ENCODE peak calls at places on chromosomes 3 and 15, in ten cellular contexts. V, Q, Y, J, D, U, S, P, W and O are unnamed samples.

GRCh38 chr3:46717447-46718231 is at the start of gene PRSS50:
- DNase-seq in V (no peak), Q (no peak), Y (no peak), J (no peak), D (no peak), U (no peak), S (peak; percentile 23), P (no peak), W (peak; percentile 16), O (no peak)

GRCh38 chr3:124878561-124879394 is 8.4 kb downstream of the ITGB5 start:
- DNase-seq in V (peak; percentile 92), Q (no peak), Y (peak; percentile 46), J (peak; percentile 94), D (no peak), U (peak; percentile 89), S (no peak), P (no peak), W (peak; percentile 94), O (peak; percentile 92)

GRCh38 chr3:77042892-77043291 is 3.0 kb downstream of the ROBO2 start:
- DNase-seq in V (no peak), Q (no peak), Y (no peak), J (no peak), D (no peak), U (no peak), S (no peak), P (no peak), W (no peak), O (no peak)

GRCh38 chr15:57019496-57020160 is 101.2 kb downstream of the TCF12 start:
- DNase-seq in V (no peak), Q (no peak), Y (peak; percentile 29), J (no peak), D (peak; percentile 27), U (no peak), S (no peak), P (no peak), W (peak; percentile 26), O (no peak)

GRCh38 chr15:35626531-35626930 is 80.6 kb upstream of the DPH6 start:
- DNase-seq in V (no peak), Q (no peak), Y (no peak), J (no peak), D (no peak), U (no peak), S (no peak), P (no peak), W (peak; percentile 25), O (no peak)

GRCh38 chr15:57307527-57308193 is 68.6 kb upstream of the CGNL1 start:
- DNase-seq in V (no peak), Q (no peak), Y (no peak), J (no peak), D (no peak), U (no peak), S (no peak), P (no peak), W (no peak), O (no peak)

GRCh38 chr3:178845446-178846118 is 226.0 kb downstream of the ZMAT3 start:
- DNase-seq in V (no peak), Q (no peak), Y (no peak), J (peak; percentile 20), D (no peak), U (no peak), S (no peak), P (no peak), W (no peak), O (no peak)

GRCh38 chr3:64908292-64908691 is 220.5 kb upstream of the ADAMTS9 start:
- DNase-seq in V (no peak), Q (no peak), Y (no peak), J (peak; percentile 40), D (no peak), U (no peak), S (no peak), P (no peak), W (no peak), O (peak; percentile 11)

GRCh38 chr3:66425032-66425431 is 75.8 kb downstream of the LRIG1 start:
- DNase-seq in V (no peak), Q (no peak), Y (peak; percentile 90), J (no peak), D (peak; percentile 79), U (no peak), S (peak; percentile 44), P (no peak), W (no peak), O (no peak)

GRCh38 chr3:66426135-66426534 is 74.7 kb downstream of the LRIG1 start:
- DNase-seq in V (no peak), Q (no peak), Y (no peak), J (no peak), D (no peak), U (no peak), S (no peak), P (no peak), W (no peak), O (no peak)

GRCh38 chr3:66425566-66425965 is 75.3 kb downstream of the LRIG1 start:
- DNase-seq in V (no peak), Q (no peak), Y (peak; percentile 64), J (no peak), D (no peak), U (no peak), S (no peak), P (no peak), W (no peak), O (no peak)

GRCh38 chr3:66427352-66427751 is 73.5 kb downstream of the LRIG1 start:
- DNase-seq in V (no peak), Q (no peak), Y (no peak), J (no peak), D (no peak), U (no peak), S (no peak), P (no peak), W (no peak), O (no peak)

GRCh38 chr3:66423791-66424190 is 77.0 kb downstream of the LRIG1 start:
- DNase-seq in V (no peak), Q (no peak), Y (no peak), J (no peak), D (no peak), U (no peak), S (no peak), P (no peak), W (peak; percentile 66), O (no peak)
- TF ChIP-seq CTCF in V (no peak), Q (no peak), Y (no peak), J (no peak), D (no peak), U (no peak), S (no peak), P (no peak), W (no peak), O (no peak)

GRCh38 chr3:126817781-126818180 is 113.7 kb downstream of the CHCHD6 start:
- DNase-seq in V (no peak), Q (no peak), Y (no peak), J (no peak), D (no peak), U (no peak), S (no peak), P (no peak), W (no peak), O (no peak)

GRCh38 chr3:126811530-126811929 is 107.5 kb downstream of the CHCHD6 start:
- DNase-seq in V (no peak), Q (no peak), Y (no peak), J (no peak), D (no peak), U (no peak), S (no peak), P (no peak), W (peak; percentile 15), O (no peak)

GRCh38 chr3:126816323-126816722 is 112.3 kb downstream of the CHCHD6 start:
- DNase-seq in V (no peak), Q (no peak), Y (no peak), J (no peak), D (no peak), U (no peak), S (no peak), P (no peak), W (no peak), O (no peak)

GRCh38 chr3:126818696-126819095 is 114.7 kb downstream of the CHCHD6 start:
- DNase-seq in V (no peak), Q (no peak), Y (no peak), J (no peak), D (no peak), U (no peak), S (no peak), P (no peak), W (no peak), O (no peak)

DNA sequence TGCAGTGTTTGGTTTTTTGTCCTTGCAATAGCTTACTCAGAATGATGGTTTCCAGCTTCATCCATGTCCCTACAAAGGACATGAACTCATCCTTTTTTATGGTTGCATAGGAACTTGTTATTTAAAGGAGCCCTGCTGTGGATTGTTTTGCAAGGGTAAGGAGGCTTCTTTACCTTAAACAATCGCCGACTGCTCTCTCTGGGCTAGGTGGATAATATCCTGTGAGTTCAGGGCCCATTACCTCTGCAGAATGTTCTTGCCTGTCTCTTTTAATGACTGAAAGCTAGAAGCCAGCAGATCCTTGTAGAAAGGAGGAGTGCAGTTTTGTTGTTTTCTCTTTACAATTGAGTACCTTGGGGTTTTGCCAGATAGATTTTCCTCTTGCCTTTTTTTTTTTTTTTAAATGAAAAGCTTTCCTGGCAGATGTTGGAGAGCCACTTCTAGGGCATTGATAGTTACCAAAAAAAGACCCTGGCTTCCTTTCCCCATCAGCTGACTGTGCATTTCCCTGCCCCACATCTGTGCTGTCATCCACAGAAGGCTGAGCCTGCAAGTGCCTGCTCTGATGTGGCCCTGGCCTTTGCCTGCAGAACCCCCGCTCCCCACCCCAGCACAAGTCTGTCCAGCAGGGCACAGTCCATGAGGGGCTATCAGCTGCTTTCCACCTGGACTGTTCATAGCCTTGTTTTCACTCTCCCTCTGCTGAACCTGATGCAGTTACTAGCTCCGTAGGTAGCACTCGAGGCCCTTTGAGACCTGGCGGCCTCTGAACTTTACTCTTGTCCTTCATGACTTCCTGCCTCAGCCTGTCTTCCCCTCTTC is 113.1 kb downstream of the CHCHD6 start:
- DNase-seq in V (no peak), Q (peak; percentile 48), Y (no peak), J (no peak), D (peak; percentile 20), U (no peak), S (peak; percentile 69), P (no peak), W (peak; percentile 13), O (no peak)
- H3K27ac ChIP-seq in V (no peak overlapping the region), Q (peak overlapping the region; percentile 46), Y (no peak overlapping the region), J (no peak overlapping the region), D (peak overlapping the region; percentile 63), U (no peak overlapping the region), S (peak overlapping the region; percentile 50), P (no peak overlapping the region), W (peak overlapping the region; percentile 60), O (no peak overlapping the region)

DNA sequence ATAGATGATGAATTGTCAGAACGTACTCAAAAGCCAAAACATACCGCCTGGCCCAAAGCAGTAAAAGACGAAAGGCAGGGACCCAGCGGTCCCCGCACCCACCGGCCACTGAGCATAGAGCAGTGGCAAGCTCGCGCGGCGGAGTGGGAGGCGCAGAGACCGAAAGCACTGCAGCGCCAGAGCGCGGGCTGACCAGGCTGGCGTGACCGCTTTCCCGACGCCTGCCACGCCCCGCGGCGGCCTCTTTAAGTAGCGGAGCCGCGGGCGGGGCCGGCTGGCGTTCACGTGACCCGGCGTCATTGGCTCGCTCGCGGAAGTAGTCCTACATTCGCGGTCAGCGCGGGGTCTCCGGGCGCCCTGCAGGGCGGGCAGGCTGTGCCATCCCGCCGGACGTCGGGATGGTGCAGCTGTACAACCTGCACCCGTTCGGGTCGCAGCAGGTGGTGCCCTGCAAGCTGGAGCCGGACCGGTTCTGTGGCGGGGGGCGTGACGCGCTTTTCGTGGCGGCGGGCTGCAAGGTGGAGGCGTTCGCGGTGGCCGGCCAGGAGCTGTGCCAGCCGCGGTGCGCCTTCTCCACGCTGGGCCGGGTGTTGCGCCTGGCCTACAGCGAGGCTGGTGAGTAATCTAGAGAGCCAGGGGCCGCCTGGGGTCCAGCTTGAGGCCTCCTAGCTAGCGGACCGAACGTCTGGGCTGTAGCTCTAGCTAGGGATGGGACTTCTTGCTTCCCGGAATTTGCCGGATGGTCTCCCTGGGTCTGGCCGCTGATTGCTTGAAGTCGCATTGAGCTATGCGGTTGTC is at the start of gene HPS3:
- DNase-seq in V (peak; percentile 82), Q (peak; percentile 95), Y (peak; percentile 85), J (peak; percentile 87), D (peak; percentile 93), U (peak; percentile 73), S (peak; percentile 94), P (peak; percentile 71), W (peak; percentile 92), O (peak; percentile 88)
- TF ChIP-seq CTCF in V (no peak), Q (no peak), Y (peak; percentile 19), J (no peak), D (no peak), U (no peak), S (no peak), P (no peak), W (no peak), O (no peak)

GRCh38 chr3:161070252-161070930 is 34.8 kb downstream of the B3GALNT1 start:
- DNase-seq in V (no peak), Q (no peak), Y (no peak), J (no peak), D (no peak), U (no peak), S (peak; percentile 10), P (no peak), W (no peak), O (no peak)
- H3K27ac ChIP-seq in V (no peak overlapping the region), Q (peak overlapping the region; percentile 3), Y (no peak overlapping the region), J (no peak overlapping the region), D (peak overlapping the region; percentile 29), U (no peak overlapping the region), S (peak overlapping the region; percentile 80), P (peak overlapping the region; percentile 77), W (no peak overlapping the region), O (peak overlapping the region; percentile 76)